ENCODE peak calls at places on chromosomes 16 and 17, in four cellular contexts. X is neural progenitor cell, Y is fibroblast of lung, H is DND-41. R is an unnamed sample.
A peak's percentile ranks its signal among the peaks of the same experiment; 100 is the strongest.

GRCh38 chr16:30473231-30474061 is 904 bp downstream of the ITGAL start:
- DNase-seq in X (no peak), Y (no peak), H (no peak), R (no peak)

GRCh38 chr16:27515874-27516353 is 33.8 kb downstream of the GTF3C1 start:
- DNase-seq in X (peak; percentile 51), Y (no peak), H (peak; percentile 45), R (no peak)

GRCh38 chr16:68644303-68644702 is 807 bp upstream of the CDH3 start:
- DNase-seq in X (peak; percentile 60), Y (no peak), H (no peak), R (no peak)

GRCh38 chr17:15364615-15365014 is 23.2 kb upstream of the TEKT3 start:
- DNase-seq in X (no peak), Y (no peak), H (no peak), R (no peak)

GRCh38 chr16:21611546-21612384 is 12.4 kb downstream of the METTL9 start:
- DNase-seq in X (peak; percentile 59), Y (no peak), H (no peak), R (peak; percentile 18)

GRCh38 chr17:48613862-48614694 is 1.0 kb downstream of the HOXB8 start:
- DNase-seq in X (peak; percentile 71), Y (no peak), H (no peak), R (no peak)

GRCh38 chr17:57705921-57706695 is 39.0 kb downstream of the CCDC182 start:
- DNase-seq in X (no peak), Y (no peak), H (no peak), R (no peak)

GRCh38 chr16:5768445-5768844 is 670.9 kb upstream of the EEF2KMT start:
- DNase-seq in X (no peak), Y (no peak), H (no peak), R (no peak)

GRCh38 chr16:4315185-4316102 is at the start of gene GLIS2:
- DNase-seq in X (peak; percentile 94), Y (peak; percentile 86), H (peak; percentile 75), R (peak; percentile 73)

GRCh38 chr17:75485688-75486087 is 29.3 kb downstream of the TMEM94 start:
- DNase-seq in X (no peak), Y (no peak), H (no peak), R (no peak)

DNA sequence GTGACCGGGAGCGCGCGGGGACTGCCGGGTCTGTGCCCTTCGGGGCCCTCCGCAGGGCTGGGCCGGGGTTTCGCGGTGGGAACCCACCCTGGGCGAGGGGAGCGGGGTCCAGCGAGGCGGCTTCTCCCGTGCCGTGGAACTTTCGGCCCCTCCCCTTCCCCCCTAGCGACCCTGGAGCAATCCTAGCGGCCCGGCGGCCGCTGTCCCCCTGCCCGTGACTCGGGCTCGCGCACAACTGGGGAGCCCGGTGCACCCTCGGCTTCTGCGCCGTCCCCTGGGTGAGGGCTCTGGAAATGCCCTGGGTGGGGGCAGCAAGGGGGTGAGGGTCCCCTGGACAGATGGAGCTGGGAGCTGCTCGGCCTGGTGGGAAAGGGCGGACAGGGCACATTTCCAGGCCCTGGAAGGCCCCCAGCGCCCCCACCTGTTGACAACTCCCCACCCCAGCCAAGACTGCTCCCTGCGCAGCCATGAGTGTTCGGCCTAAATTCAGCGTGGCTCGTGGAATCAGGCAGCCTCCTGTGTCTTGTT is 562 bp downstream of the UTS2R start:
- DNase-seq in X (no peak), Y (no peak), H (no peak), R (no peak)
- TF ChIP-seq EZH2 in X (peak; percentile 33), Y (peak; percentile 46), H (no peak), R (peak; percentile 45)

GRCh38 chr17:81538651-81539570 is 10.7 kb downstream of the FSCN2 start:
- DNase-seq in X (no peak), Y (no peak), H (no peak), R (no peak)

GRCh38 chr17:81536299-81537290 is 8.4 kb downstream of the FSCN2 start:
- DNase-seq in X (peak; percentile 52), Y (no peak), H (no peak), R (no peak)

GRCh38 chr17:81535480-81536298 is 7.5 kb downstream of the FSCN2 start:
- DNase-seq in X (no peak), Y (no peak), H (no peak), R (no peak)

GRCh38 chr17:81537856-81538555 is 9.8 kb downstream of the FSCN2 start:
- DNase-seq in X (no peak), Y (no peak), H (no peak), R (no peak)

GRCh38 chr17:81537343-81537855 is 9.2 kb downstream of the FSCN2 start:
- DNase-seq in X (peak; percentile 70), Y (no peak), H (peak; percentile 29), R (no peak)
- TF ChIP-seq EZH2 in X (peak; percentile 6), Y (peak; percentile 21), H (no peak), R (peak; percentile 8)

DNA sequence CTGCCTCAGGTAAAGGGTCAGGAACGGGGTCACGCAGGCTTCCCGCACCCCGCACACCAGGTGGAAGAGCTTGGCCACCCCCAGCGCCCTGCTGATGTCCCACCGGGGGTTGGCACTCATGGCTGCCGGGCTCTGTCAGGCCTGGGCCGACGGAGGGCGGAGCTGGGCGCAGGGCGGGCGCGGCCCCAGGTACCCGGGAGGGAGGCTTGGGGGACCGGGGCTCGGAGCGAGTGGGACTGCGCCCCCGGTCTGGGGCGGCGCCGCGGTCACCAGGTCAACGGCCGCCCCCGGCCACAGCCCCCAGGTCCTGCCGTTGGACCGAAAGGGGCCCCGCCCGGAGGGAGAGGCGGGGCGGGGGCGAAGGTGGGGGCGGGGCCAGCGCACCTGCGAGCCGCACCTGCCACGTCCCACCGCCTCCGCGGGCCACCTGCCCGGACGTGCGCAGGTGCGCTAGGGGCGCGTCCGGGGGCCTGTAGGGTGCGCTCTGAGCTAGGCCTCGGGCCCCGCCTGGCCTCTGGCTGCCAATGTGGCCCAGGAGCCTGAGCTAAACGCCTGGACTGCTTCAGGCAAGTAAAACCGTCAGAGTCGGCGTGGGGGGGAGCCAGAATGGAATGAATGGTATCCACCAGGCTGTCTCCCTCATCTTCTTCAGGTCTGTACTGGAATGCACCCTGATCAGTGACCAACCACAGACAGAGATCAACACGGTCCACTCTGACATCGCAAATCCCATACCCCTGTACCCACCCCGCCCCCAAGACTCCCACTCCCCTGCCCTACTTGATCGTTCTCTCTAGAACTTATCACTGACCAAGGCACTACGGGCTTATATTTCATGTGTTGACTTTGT is at the start of gene MFSD6L:
- DNase-seq in X (peak; percentile 68), Y (no peak), H (no peak), R (no peak)
- TF ChIP-seq EZH2 in X (no peak), Y (no peak), H (no peak), R (peak; percentile 71)

GRCh38 chr17:36625188-36625587 is 23.8 kb downstream of the MRM1 start:
- DNase-seq in X (no peak), Y (no peak), H (no peak), R (no peak)

GRCh38 chr17:36617773-36618172 is 16.4 kb downstream of the MRM1 start:
- DNase-seq in X (no peak), Y (no peak), H (no peak), R (no peak)

GRCh38 chr17:36628576-36628975 is 27.2 kb downstream of the MRM1 start:
- DNase-seq in X (no peak), Y (no peak), H (no peak), R (no peak)

GRCh38 chr17:36627101-36627500 is 25.7 kb downstream of the MRM1 start:
- DNase-seq in X (peak; percentile 80), Y (no peak), H (no peak), R (no peak)

DNA sequence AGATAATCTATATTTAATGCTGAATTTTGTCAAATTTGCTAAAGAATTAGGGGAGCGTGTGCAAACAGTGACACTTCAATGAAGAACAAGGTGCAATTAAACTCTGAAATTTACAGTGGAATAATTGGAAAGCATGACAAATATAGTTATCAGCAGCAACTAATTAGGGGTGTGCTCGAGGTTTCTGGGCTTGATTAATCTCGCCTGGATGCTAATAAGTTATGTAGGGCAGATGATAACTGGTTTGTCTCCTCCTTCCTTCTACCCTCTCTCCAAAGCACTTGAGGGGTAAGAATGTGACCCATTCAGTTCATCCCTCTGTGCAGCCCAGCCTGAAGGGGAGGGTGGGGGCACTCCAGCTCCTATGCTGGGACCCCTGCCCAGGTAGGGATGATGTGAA is 21.9 kb downstream of the MRM1 start:
- DNase-seq in X (no peak), Y (no peak), H (no peak), R (no peak)
- TF ChIP-seq EZH2 in X (no peak), Y (no peak), H (no peak), R (no peak)

DNA sequence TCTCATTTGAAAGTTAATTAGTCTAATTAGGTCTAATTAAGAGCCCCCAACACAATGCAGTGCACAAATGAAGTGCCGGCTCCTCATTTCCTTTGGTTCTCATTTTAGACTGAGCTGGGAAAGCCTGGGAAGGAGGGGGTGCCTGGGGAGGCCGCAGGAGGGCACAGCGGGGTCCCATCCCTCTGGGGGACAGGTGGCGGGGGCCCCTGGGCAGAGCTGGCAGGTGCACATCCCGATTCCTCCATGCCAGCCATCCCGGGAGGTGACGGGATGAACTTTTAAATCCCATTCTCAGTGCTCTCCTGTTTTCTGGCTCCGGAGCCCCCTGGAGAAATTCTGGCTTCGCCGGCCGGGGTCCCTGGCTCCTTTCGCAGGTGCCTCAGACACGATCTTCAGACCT is 90.7 kb downstream of the ENGASE start:
- DNase-seq in X (no peak), Y (no peak), H (no peak), R (no peak)
- TF ChIP-seq EZH2 in X (no peak), Y (no peak), H (no peak), R (no peak)

GRCh38 chr16:2196981-2197511 is 641 bp upstream of the CASKIN1 start:
- DNase-seq in X (no peak), Y (no peak), H (no peak), R (no peak)
- TF ChIP-seq EZH2 in X (no peak), Y (peak; percentile 59), H (no peak), R (peak; percentile 80)

GRCh38 chr17:79618383-79619067 is 7.7 kb upstream of the RBFOX3 start:
- DNase-seq in X (no peak), Y (no peak), H (no peak), R (no peak)
- TF ChIP-seq EZH2 in X (no peak), Y (no peak), H (no peak), R (no peak)